ENCODE peak calls at places on chromosomes 16 and 17, in six cellular contexts. C, X, L, B, F and I are unnamed samples.
A peak's percentile ranks its signal among the peaks of the same experiment; 100 is the strongest.

GRCh38 chr17:51430581-51430980 is 170.2 kb downstream of the UTP18 start:
- DNase-seq in F (no peak), B (no peak), C (no peak), L (no peak), X (no peak), I (no peak)

GRCh38 chr16:87297918-87298631 is 19.1 kb downstream of the C16orf95 start:
- DNase-seq in C (peak; percentile 46), B (no peak), X (peak; percentile 47), L (peak; percentile 20), F (no peak), I (peak; percentile 89)

GRCh38 chr16:3059041-3059722 is 6.3 kb upstream of the IL32 start:
- DNase-seq in L (peak; percentile 56), F (peak; percentile 94), X (peak; percentile 87), B (peak; percentile 91), C (peak; percentile 86), I (peak; percentile 97)

GRCh38 chr17:2455956-2456355 is 55.1 kb upstream of the MNT start:
- DNase-seq in F (no peak), C (no peak), X (no peak), L (no peak), B (no peak), I (peak; percentile 4)

GRCh38 chr17:30363715-30364202 is 15.0 kb upstream of the CPD start:
- DNase-seq in X (peak; percentile 76), B (peak; percentile 51), C (peak; percentile 91), F (no peak), L (no peak), I (no peak)

GRCh38 chr16:46620265-46621005 is 744 bp downstream of the SHCBP1 start:
- DNase-seq in X (peak; percentile 68), F (peak; percentile 25), B (no peak), L (no peak), C (no peak), I (no peak)

GRCh38 chr17:6455321-6455705 is 11.1 kb downstream of the PIMREG start:
- DNase-seq in B (peak; percentile 60), C (peak; percentile 28), F (no peak), L (peak; percentile 36), X (no peak), I (no peak)

GRCh38 chr17:57422574-57423164 is 166.3 kb downstream of the MSI2 start:
- DNase-seq in X (peak; percentile 69), F (no peak), L (no peak), B (no peak), C (no peak), I (no peak)

GRCh38 chr17:2542456-2542855 is 30.8 kb upstream of the METTL16 start:
- DNase-seq in B (no peak), C (no peak), L (no peak), F (no peak), X (no peak), I (no peak)